ENCODE peak calls at places on chromosomes 4 and X, in four cellular contexts. One of them, this sample, is unnamed.
A peak's percentile ranks its signal among the peaks of the same experiment; 100 is the strongest.

GRCh38 chr4:24675723-24676122 is 91.4 kb upstream of the DHX15 start:
- DNase-seq in Karpas-422: no peak
- DNase-seq in GM23248: no peak
- DNase-seq in neural progenitor cell: no peak
- DNase-seq in this sample: no peak

GRCh38 chr4:141501395-141501794 is 135.0 kb upstream of the IL15 start:
- DNase-seq in GM23248: peak; percentile 28
- DNase-seq in neural progenitor cell: no peak
- DNase-seq in Karpas-422: no peak
- DNase-seq in this sample: no peak

GRCh38 chr4:88649716-88650115 is 47.9 kb downstream of the NAP1L5 start:
- DNase-seq in GM23248: no peak
- DNase-seq in Karpas-422: no peak
- DNase-seq in neural progenitor cell: no peak
- DNase-seq in this sample: no peak

GRCh38 chr4:81905966-81906365 is 434.3 kb upstream of the RASGEF1B start:
- DNase-seq in GM23248: no peak
- DNase-seq in neural progenitor cell: no peak
- DNase-seq in Karpas-422: no peak
- DNase-seq in this sample: no peak

GRCh38 chrX:115535421-115535820 is 25.6 kb upstream of the PLS3 start:
- DNase-seq in GM23248: no peak
- DNase-seq in Karpas-422: no peak
- DNase-seq in neural progenitor cell: no peak
- DNase-seq in this sample: no peak

GRCh38 chr4:54085284-54085683 is 14.7 kb upstream of the GSX2 start:
- DNase-seq in Karpas-422: no peak
- DNase-seq in GM23248: peak; percentile 95
- DNase-seq in neural progenitor cell: no peak
- DNase-seq in this sample: no peak

GRCh38 chrX:134636859-134637258 is 21.4 kb downstream of the PLAC1 start:
- DNase-seq in neural progenitor cell: no peak
- DNase-seq in Karpas-422: no peak
- DNase-seq in GM23248: peak; percentile 62
- DNase-seq in this sample: peak; percentile 23

GRCh38 chr4:169270156-169270809 is 473 bp downstream of the SH3RF1 start:
- DNase-seq in GM23248: peak; percentile 61
- DNase-seq in Karpas-422: peak; percentile 46
- DNase-seq in neural progenitor cell: peak; percentile 71
- DNase-seq in this sample: peak; percentile 62

GRCh38 chr4:13530823-13531608 is 13.3 kb downstream of the NKX3-2 start:
- DNase-seq in GM23248: no peak
- DNase-seq in neural progenitor cell: peak; percentile 69
- DNase-seq in Karpas-422: no peak
- DNase-seq in this sample: no peak

GRCh38 chr4:15341022-15341732 is 86.7 kb upstream of the C1QTNF7 start:
- DNase-seq in GM23248: no peak
- DNase-seq in Karpas-422: no peak
- DNase-seq in neural progenitor cell: no peak
- DNase-seq in this sample: no peak

GRCh38 chr4:113300384-113301011 is 251.0 kb downstream of the ANK2 start:
- DNase-seq in neural progenitor cell: no peak
- DNase-seq in GM23248: peak; percentile 94
- DNase-seq in Karpas-422: no peak
- DNase-seq in this sample: no peak

GRCh38 chrX:20265726-20266681 is 705 bp downstream of the RPS6KA3 start:
- DNase-seq in GM23248: peak; percentile 67
- DNase-seq in Karpas-422: peak; percentile 76
- DNase-seq in neural progenitor cell: peak; percentile 31
- DNase-seq in this sample: peak; percentile 44

GRCh38 chr4:22372958-22373357 is 142.9 kb downstream of the ADGRA3 start:
- DNase-seq in GM23248: no peak
- DNase-seq in Karpas-422: no peak
- DNase-seq in neural progenitor cell: peak; percentile 45
- DNase-seq in this sample: no peak

GRCh38 chrX:45719751-45720501 is 519.2 kb upstream of the DIPK2B start:
- DNase-seq in Karpas-422: no peak
- DNase-seq in neural progenitor cell: no peak
- DNase-seq in GM23248: peak; percentile 6
- DNase-seq in this sample: no peak

GRCh38 chr4:80307183-80307735 is 28.3 kb upstream of the CFAP299 start:
- DNase-seq in Karpas-422: no peak
- DNase-seq in neural progenitor cell: no peak
- DNase-seq in GM23248: peak; percentile 83
- DNase-seq in this sample: peak; percentile 4

GRCh38 chr4:26356067-26356466 is 35.3 kb downstream of the RBPJ start:
- DNase-seq in Karpas-422: no peak
- DNase-seq in neural progenitor cell: no peak
- DNase-seq in GM23248: peak; percentile 49
- DNase-seq in this sample: no peak

GRCh38 chr4:186570193-186570996 is 15.0 kb upstream of the MTNR1A start:
- DNase-seq in Karpas-422: no peak
- DNase-seq in GM23248: peak; percentile 59
- DNase-seq in neural progenitor cell: peak; percentile 38
- DNase-seq in this sample: no peak

GRCh38 chrX:95071621-95072020 is 1397.6 kb downstream of the FAM133A start:
- DNase-seq in GM23248: peak; percentile 18
- DNase-seq in neural progenitor cell: no peak
- DNase-seq in Karpas-422: no peak
- DNase-seq in this sample: no peak

GRCh38 chr4:26907731-26908599 is 47.3 kb downstream of the STIM2 start:
- DNase-seq in neural progenitor cell: no peak
- DNase-seq in GM23248: peak; percentile 11
- DNase-seq in Karpas-422: no peak
- DNase-seq in this sample: no peak

GRCh38 chr4:40995850-40996249 is 218.5 kb downstream of the APBB2 start:
- DNase-seq in Karpas-422: no peak
- DNase-seq in neural progenitor cell: no peak
- DNase-seq in GM23248: peak; percentile 52
- DNase-seq in this sample: peak; percentile 37

GRCh38 chr4:11214281-11214680 is 214.4 kb downstream of the HS3ST1 start:
- DNase-seq in Karpas-422: no peak
- DNase-seq in neural progenitor cell: no peak
- DNase-seq in GM23248: no peak
- DNase-seq in this sample: no peak

GRCh38 chr4:17859793-17860406 is 49.1 kb downstream of the NCAPG start:
- DNase-seq in Karpas-422: no peak
- DNase-seq in GM23248: no peak
- DNase-seq in neural progenitor cell: no peak
- DNase-seq in this sample: no peak

GRCh38 chr4:187908079-187908501 is 87.5 kb upstream of the ZFP42 start:
- DNase-seq in neural progenitor cell: no peak
- DNase-seq in Karpas-422: no peak
- DNase-seq in GM23248: peak; percentile 20
- DNase-seq in this sample: no peak

GRCh38 chrX:130108647-130109428 is 1.5 kb downstream of the ELF4 start:
- DNase-seq in Karpas-422: peak; percentile 78
- DNase-seq in GM23248: peak; percentile 62
- DNase-seq in neural progenitor cell: no peak
- DNase-seq in this sample: no peak

GRCh38 chr4:176709417-176709816 is 83.3 kb downstream of the VEGFC start:
- DNase-seq in neural progenitor cell: no peak
- DNase-seq in GM23248: no peak
- DNase-seq in Karpas-422: no peak
- DNase-seq in this sample: no peak

DNA sequence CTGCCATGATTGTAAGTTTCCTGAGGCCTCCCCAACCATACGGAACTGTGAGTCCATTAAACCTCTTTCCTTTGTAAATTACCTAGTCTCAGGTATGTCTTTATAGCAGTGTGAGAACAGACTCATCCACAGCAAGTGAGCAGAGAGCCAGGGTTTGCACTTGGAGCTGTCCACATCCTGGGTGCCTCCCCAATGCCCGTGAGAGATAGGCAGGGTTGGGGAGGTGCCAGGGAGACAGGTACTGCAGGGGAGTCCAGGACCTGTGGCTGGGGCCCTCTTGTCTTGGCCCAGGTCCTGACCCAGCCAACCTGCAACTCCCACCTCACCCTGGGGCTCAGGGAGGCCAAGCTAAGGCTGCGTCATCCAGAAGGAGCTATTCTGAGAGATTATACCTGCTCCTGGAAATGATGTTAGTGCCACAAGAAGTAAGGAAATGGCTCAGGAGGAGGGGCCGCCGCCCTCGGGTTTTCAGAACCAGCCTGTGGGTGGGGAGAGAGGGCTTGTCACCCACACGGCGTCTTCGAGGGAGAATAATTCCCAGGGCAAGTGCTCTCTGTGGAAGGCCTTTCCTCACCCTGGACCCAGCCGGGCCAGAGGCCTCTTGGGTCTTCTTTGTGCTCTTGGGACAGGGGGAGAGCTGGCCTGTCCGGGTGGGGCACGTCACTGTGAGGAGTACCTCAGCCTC is 66.5 kb downstream of the ADRA2C start:
- DNase-seq in GM23248: no peak
- DNase-seq in Karpas-422: no peak
- DNase-seq in neural progenitor cell: no peak
- DNase-seq in this sample: no peak
- H3K4me1 ChIP-seq in GM23248: no peaks in the 10 kb centered on the region
- H3K4me1 ChIP-seq in Karpas-422: no peaks in the 10 kb centered on the region
- H3K4me1 ChIP-seq in neural progenitor cell: peaks cover 46% of the 10 kb centered on the region
- H3K4me1 ChIP-seq in this sample: peaks cover 78% of the 10 kb centered on the region

GRCh38 chrX:65671966-65672365 is 4.5 kb downstream of the MSN start:
- DNase-seq in Karpas-422: no peak
- DNase-seq in neural progenitor cell: no peak
- DNase-seq in GM23248: no peak
- DNase-seq in this sample: no peak

GRCh38 chrX:65671286-65671685 is 3.8 kb downstream of the MSN start:
- DNase-seq in GM23248: no peak
- DNase-seq in neural progenitor cell: no peak
- DNase-seq in Karpas-422: no peak
- DNase-seq in this sample: no peak

GRCh38 chrX:65674351-65674893 is 7.0 kb downstream of the MSN start:
- DNase-seq in neural progenitor cell: no peak
- DNase-seq in Karpas-422: no peak
- DNase-seq in GM23248: peak; percentile 51
- DNase-seq in this sample: no peak

GRCh38 chrX:65677954-65678469 is 10.6 kb downstream of the MSN start:
- DNase-seq in Karpas-422: no peak
- DNase-seq in neural progenitor cell: no peak
- DNase-seq in GM23248: peak; percentile 87
- DNase-seq in this sample: no peak

DNA sequence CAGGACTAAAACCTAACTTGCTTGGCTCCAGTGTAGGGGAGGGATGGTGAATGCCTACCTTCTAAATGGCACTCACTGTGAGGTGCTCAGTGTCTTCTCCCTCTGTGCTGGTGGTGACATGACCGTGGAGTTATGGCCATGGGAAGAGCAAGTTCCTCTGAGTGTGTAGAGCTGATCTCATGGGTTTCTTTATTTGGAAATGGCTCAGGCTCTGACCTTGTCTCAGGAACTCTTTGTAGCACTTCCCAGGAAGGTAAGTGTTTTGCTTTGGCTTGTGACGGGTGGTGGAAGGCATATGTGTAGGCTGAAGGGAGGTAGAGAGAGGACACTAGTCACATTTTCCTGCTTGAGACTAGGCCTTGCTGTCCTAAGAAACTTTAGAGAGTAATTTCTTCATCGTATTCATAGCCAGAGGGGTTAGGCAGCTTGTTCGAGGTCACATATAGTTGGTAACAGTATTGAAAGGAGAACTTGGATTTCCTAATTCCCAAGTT is 6.5 kb downstream of the MSN start:
- DNase-seq in GM23248: no peak
- DNase-seq in Karpas-422: no peak
- DNase-seq in neural progenitor cell: no peak
- DNase-seq in this sample: no peak
- H3K27ac ChIP-seq in GM23248: peak overlapping the region; percentile 86
- H3K27ac ChIP-seq in Karpas-422: no peak overlapping the region
- H3K27ac ChIP-seq in neural progenitor cell: no peak overlapping the region
- H3K27ac ChIP-seq in this sample: no peak overlapping the region

GRCh38 chr4:6270691-6271121 is 1.1 kb downstream of the WFS1 start:
- DNase-seq in neural progenitor cell: no peak
- DNase-seq in Karpas-422: no peak
- DNase-seq in GM23248: peak; percentile 46
- DNase-seq in this sample: no peak
- H3K4me1 ChIP-seq in neural progenitor cell: peaks cover 6% of the 10 kb centered on the region
- H3K4me1 ChIP-seq in Karpas-422: peaks cover 5% of the 10 kb centered on the region
- H3K4me1 ChIP-seq in GM23248: peaks cover 14% of the 10 kb centered on the region
- H3K4me1 ChIP-seq in this sample: peaks cover 21% of the 10 kb centered on the region

GRCh38 chrX:38839944-38840343 is 38.7 kb downstream of the MID1IP1 start:
- DNase-seq in Karpas-422: no peak
- DNase-seq in GM23248: no peak
- DNase-seq in neural progenitor cell: no peak
- DNase-seq in this sample: no peak

GRCh38 chrX:38847206-38847902 is 46.1 kb downstream of the MID1IP1 start:
- DNase-seq in Karpas-422: no peak
- DNase-seq in GM23248: no peak
- DNase-seq in neural progenitor cell: no peak
- DNase-seq in this sample: no peak

GRCh38 chrX:38847903-38848230 is 46.6 kb downstream of the MID1IP1 start:
- DNase-seq in GM23248: no peak
- DNase-seq in neural progenitor cell: no peak
- DNase-seq in Karpas-422: no peak
- DNase-seq in this sample: no peak

GRCh38 chrX:38841766-38842165 is 40.5 kb downstream of the MID1IP1 start:
- DNase-seq in GM23248: no peak
- DNase-seq in neural progenitor cell: no peak
- DNase-seq in Karpas-422: no peak
- DNase-seq in this sample: no peak

GRCh38 chrX:38845426-38845825 is 44.2 kb downstream of the MID1IP1 start:
- DNase-seq in neural progenitor cell: no peak
- DNase-seq in GM23248: no peak
- DNase-seq in Karpas-422: no peak
- DNase-seq in this sample: no peak
- H3K27ac ChIP-seq in neural progenitor cell: no peak overlapping the region
- H3K27ac ChIP-seq in GM23248: no peak overlapping the region
- H3K27ac ChIP-seq in Karpas-422: no peak overlapping the region
- H3K27ac ChIP-seq in this sample: no peak overlapping the region

DNA sequence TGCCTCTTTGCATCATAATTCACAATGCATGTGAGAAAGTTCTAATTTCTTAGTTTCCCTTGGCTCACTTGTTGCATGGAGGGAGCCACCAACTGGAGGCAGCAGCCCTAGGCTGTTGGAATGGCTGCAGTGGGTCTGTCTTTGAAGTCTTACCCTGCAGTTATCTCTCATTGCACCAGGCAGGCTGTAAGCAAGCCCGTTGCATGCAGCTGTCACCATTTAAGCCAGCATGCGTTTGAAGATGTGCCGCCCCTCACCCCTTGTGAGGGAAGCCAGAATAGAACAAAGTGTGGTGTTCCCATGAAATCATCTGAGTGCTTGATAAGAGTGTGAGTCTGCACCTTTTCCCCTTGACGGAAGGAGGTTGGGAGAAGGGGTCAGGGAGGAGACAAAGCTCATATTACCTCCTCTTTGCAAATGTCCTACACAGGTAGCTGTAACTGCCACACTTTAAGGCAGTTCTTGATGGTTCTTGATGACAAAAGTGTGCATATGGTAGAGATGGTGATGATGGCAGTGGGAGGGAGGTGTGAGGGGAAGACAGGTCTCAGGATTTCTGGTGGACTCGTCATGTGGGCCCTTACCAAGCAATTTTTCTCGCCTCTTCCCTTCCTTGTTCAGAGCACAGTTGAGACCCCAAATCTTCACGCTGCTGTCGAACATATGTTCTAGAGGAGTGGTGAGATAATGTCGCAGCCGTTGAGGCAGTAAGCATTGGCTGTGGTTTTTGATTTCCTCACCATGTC is 191.4 kb upstream of the LEF1 start:
- DNase-seq in Karpas-422: no peak
- DNase-seq in neural progenitor cell: no peak
- DNase-seq in GM23248: no peak
- DNase-seq in this sample: peak; percentile 92
- H3K4me1 ChIP-seq in Karpas-422: no peaks in the 10 kb centered on the region
- H3K4me1 ChIP-seq in neural progenitor cell: peaks cover 16% of the 10 kb centered on the region
- H3K4me1 ChIP-seq in GM23248: peaks cover 15% of the 10 kb centered on the region
- H3K4me1 ChIP-seq in this sample: peaks cover 36% of the 10 kb centered on the region

This sample was measured in SJCRH30.